ENCODE peak calls at places on chromosome 13, in seven cellular contexts. B, X, N, V, H, T and O are unnamed samples.

GRCh38 chr13:46202188-46202795 is 9.4 kb upstream of the LRRC63 start:
- DNase-seq in B (no peak), X (no peak), N (no peak), V (no peak), H (no peak), T (no peak), O (no peak)

GRCh38 chr13:95301947-95302386 is 716 bp upstream of the ABCC4 start:
- DNase-seq in B (no peak), X (no peak), N (no peak), V (no peak), H (no peak), T (no peak), O (no peak)

GRCh38 chr13:23628250-23628649 is 58.0 kb downstream of the TNFRSF19 start:
- DNase-seq in B (no peak), X (no peak), N (no peak), V (no peak), H (no peak), T (peak), O (no peak)

GRCh38 chr13:113930711-113931637 is 42.9 kb downstream of the C13orf46 start:
- DNase-seq in B (no peak), X (no peak), N (peak), V (no peak), H (no peak), T (peak), O (peak)

GRCh38 chr13:48775285-48775684 is 121.6 kb downstream of the CYSLTR2 start:
- DNase-seq in B (peak), X (no peak), N (no peak), V (no peak), H (no peak), T (no peak), O (no peak)

GRCh38 chr13:40189885-40190655 is 476.4 kb downstream of the FOXO1 start:
- DNase-seq in B (no peak), X (no peak), N (no peak), V (no peak), H (no peak), T (peak), O (no peak)

GRCh38 chr13:113861433-113862030 is 2.3 kb downstream of the GAS6 start:
- DNase-seq in B (no peak), X (no peak), N (peak), V (no peak), H (no peak), T (peak), O (peak)

GRCh38 chr13:40026741-40027140 is 371.3 kb downstream of the COG6 start:
- DNase-seq in B (no peak), X (no peak), N (no peak), V (no peak), H (no peak), T (no peak), O (no peak)

GRCh38 chr13:45218689-45219088 is 17.8 kb upstream of the KCTD4 start:
- DNase-seq in B (no peak), X (no peak), N (no peak), V (no peak), H (no peak), T (no peak), O (no peak)

GRCh38 chr13:22693691-22694090 is 487.1 kb upstream of the SGCG start:
- DNase-seq in B (no peak), X (no peak), N (no peak), V (no peak), H (no peak), T (no peak), O (no peak)

GRCh38 chr13:107969551-107969950 is 245.8 kb downstream of the LIG4 start:
- DNase-seq in B (no peak), X (no peak), N (no peak), V (no peak), H (no peak), T (no peak), O (no peak)

GRCh38 chr13:50365683-50366391 is 350.6 kb downstream of the KCNRG start:
- DNase-seq in B (no peak), X (peak), N (peak), V (no peak), H (no peak), T (no peak), O (no peak)

GRCh38 chr13:60427285-60427684 is 30.3 kb downstream of the TDRD3 start:
- DNase-seq in B (no peak), X (no peak), N (no peak), V (no peak), H (no peak), T (no peak), O (no peak)